ENCODE peak calls at places on chromosome 16, in seven cellular contexts. One of them, this sample, is unnamed.

GRCh38 chr16:49365711-49366509 is 7.7 kb upstream of the C16orf78 start:
- DNase-seq in ovary: no peak
- DNase-seq in HFF-Myc: no peak
- DNase-seq in cardiac fibroblast: no peak
- DNase-seq in mucosa of descending colon: no peak
- DNase-seq in endodermal cell: peak; percentile 7
- DNase-seq in Caco-2: no peak
- DNase-seq in this sample: peak; percentile 5

GRCh38 chr16:79901522-79901921 is 301.0 kb upstream of the MAF start:
- DNase-seq in ovary: no peak
- DNase-seq in HFF-Myc: no peak
- DNase-seq in cardiac fibroblast: no peak
- DNase-seq in mucosa of descending colon: no peak
- DNase-seq in endodermal cell: no peak
- DNase-seq in Caco-2: no peak
- DNase-seq in this sample: no peak

GRCh38 chr16:78402797-78403196 is 303.3 kb downstream of the WWOX start:
- DNase-seq in ovary: no peak
- DNase-seq in HFF-Myc: no peak
- DNase-seq in cardiac fibroblast: no peak
- DNase-seq in mucosa of descending colon: no peak
- DNase-seq in endodermal cell: no peak
- DNase-seq in Caco-2: no peak
- DNase-seq in this sample: no peak

GRCh38 chr16:83268164-83268563 is 539.6 kb upstream of the HSBP1 start:
- DNase-seq in ovary: no peak
- DNase-seq in HFF-Myc: no peak
- DNase-seq in cardiac fibroblast: no peak
- DNase-seq in mucosa of descending colon: no peak
- DNase-seq in endodermal cell: no peak
- DNase-seq in Caco-2: no peak
- DNase-seq in this sample: no peak

GRCh38 chr16:4316732-4317461 is 1.0 kb downstream of the GLIS2 start:
- DNase-seq in ovary: peak; percentile 62
- DNase-seq in HFF-Myc: no peak
- DNase-seq in cardiac fibroblast: peak; percentile 63
- DNase-seq in mucosa of descending colon: no peak
- DNase-seq in endodermal cell: no peak
- DNase-seq in Caco-2: no peak
- DNase-seq in this sample: peak; percentile 92

GRCh38 chr16:13795131-13795530 is 124.8 kb upstream of the ERCC4 start:
- DNase-seq in ovary: no peak
- DNase-seq in HFF-Myc: no peak
- DNase-seq in cardiac fibroblast: no peak
- DNase-seq in mucosa of descending colon: no peak
- DNase-seq in endodermal cell: no peak
- DNase-seq in Caco-2: no peak
- DNase-seq in this sample: no peak

GRCh38 chr16:31636433-31636832 is 108.7 kb downstream of the AHSP start:
- DNase-seq in ovary: no peak
- DNase-seq in HFF-Myc: no peak
- DNase-seq in cardiac fibroblast: no peak
- DNase-seq in mucosa of descending colon: no peak
- DNase-seq in endodermal cell: no peak
- DNase-seq in Caco-2: no peak
- DNase-seq in this sample: no peak

GRCh38 chr16:72105978-72106377 is 12.3 kb downstream of the DHX38 start:
- DNase-seq in ovary: no peak
- DNase-seq in HFF-Myc: no peak
- DNase-seq in cardiac fibroblast: no peak
- DNase-seq in mucosa of descending colon: no peak
- DNase-seq in endodermal cell: no peak
- DNase-seq in Caco-2: no peak
- DNase-seq in this sample: no peak

GRCh38 chr16:88943741-88944140 is 33.3 kb downstream of the CBFA2T3 start:
- DNase-seq in ovary: no peak
- DNase-seq in HFF-Myc: no peak
- DNase-seq in cardiac fibroblast: no peak
- DNase-seq in mucosa of descending colon: no peak
- DNase-seq in endodermal cell: no peak
- DNase-seq in Caco-2: no peak
- DNase-seq in this sample: no peak

GRCh38 chr16:84196101-84196500 is 5.1 kb downstream of the ADAD2 start:
- DNase-seq in ovary: no peak
- DNase-seq in HFF-Myc: no peak
- DNase-seq in cardiac fibroblast: no peak
- DNase-seq in mucosa of descending colon: no peak
- DNase-seq in endodermal cell: no peak
- DNase-seq in Caco-2: no peak
- DNase-seq in this sample: no peak

GRCh38 chr16:85391769-85392583 is 221.1 kb upstream of the GSE1 start:
- DNase-seq in ovary: no peak
- DNase-seq in HFF-Myc: no peak
- DNase-seq in cardiac fibroblast: no peak
- DNase-seq in mucosa of descending colon: peak; percentile 16
- DNase-seq in endodermal cell: no peak
- DNase-seq in Caco-2: peak; percentile 32
- DNase-seq in this sample: no peak

GRCh38 chr16:241866-242265 is 7.2 kb downstream of the FAM234A start:
- DNase-seq in ovary: no peak
- DNase-seq in HFF-Myc: no peak
- DNase-seq in cardiac fibroblast: no peak
- DNase-seq in mucosa of descending colon: no peak
- DNase-seq in endodermal cell: no peak
- DNase-seq in Caco-2: no peak
- DNase-seq in this sample: no peak

GRCh38 chr16:5885521-5885920 is 787.9 kb upstream of the EEF2KMT start:
- DNase-seq in ovary: no peak
- DNase-seq in HFF-Myc: no peak
- DNase-seq in cardiac fibroblast: no peak
- DNase-seq in mucosa of descending colon: no peak
- DNase-seq in endodermal cell: no peak
- DNase-seq in Caco-2: no peak
- DNase-seq in this sample: no peak

GRCh38 chr16:65180986-65181710 is 59.3 kb upstream of the CDH11 start:
- DNase-seq in ovary: peak; percentile 30
- DNase-seq in HFF-Myc: peak; percentile 19
- DNase-seq in cardiac fibroblast: peak; percentile 19
- DNase-seq in mucosa of descending colon: no peak
- DNase-seq in endodermal cell: no peak
- DNase-seq in Caco-2: no peak
- DNase-seq in this sample: no peak

GRCh38 chr16:86245895-86246294 is 264.4 kb upstream of the FOXF1 start:
- DNase-seq in ovary: no peak
- DNase-seq in HFF-Myc: no peak
- DNase-seq in cardiac fibroblast: no peak
- DNase-seq in mucosa of descending colon: peak; percentile 0
- DNase-seq in endodermal cell: no peak
- DNase-seq in Caco-2: no peak
- DNase-seq in this sample: peak; percentile 54

GRCh38 chr16:48014349-48015135 is 141.3 kb downstream of the ABCC12 start:
- DNase-seq in ovary: no peak
- DNase-seq in HFF-Myc: no peak
- DNase-seq in cardiac fibroblast: no peak
- DNase-seq in mucosa of descending colon: no peak
- DNase-seq in endodermal cell: peak; percentile 69
- DNase-seq in Caco-2: no peak
- DNase-seq in this sample: peak; percentile 56

GRCh38 chr16:11328172-11329079 is 16.8 kb upstream of the RMI2 start:
- DNase-seq in ovary: peak; percentile 93
- DNase-seq in HFF-Myc: peak; percentile 93
- DNase-seq in cardiac fibroblast: peak; percentile 97
- DNase-seq in mucosa of descending colon: peak; percentile 75
- DNase-seq in endodermal cell: peak; percentile 95
- DNase-seq in Caco-2: peak; percentile 73
- DNase-seq in this sample: no peak
- TF ChIP-seq CTCF in ovary: no peak
- TF ChIP-seq CTCF in HFF-Myc: no peak
- TF ChIP-seq CTCF in cardiac fibroblast: no peak
- TF ChIP-seq CTCF in mucosa of descending colon: no peak
- TF ChIP-seq CTCF in endodermal cell: no peak
- TF ChIP-seq CTCF in Caco-2: no peak
- TF ChIP-seq CTCF in this sample: no peak

DNA sequence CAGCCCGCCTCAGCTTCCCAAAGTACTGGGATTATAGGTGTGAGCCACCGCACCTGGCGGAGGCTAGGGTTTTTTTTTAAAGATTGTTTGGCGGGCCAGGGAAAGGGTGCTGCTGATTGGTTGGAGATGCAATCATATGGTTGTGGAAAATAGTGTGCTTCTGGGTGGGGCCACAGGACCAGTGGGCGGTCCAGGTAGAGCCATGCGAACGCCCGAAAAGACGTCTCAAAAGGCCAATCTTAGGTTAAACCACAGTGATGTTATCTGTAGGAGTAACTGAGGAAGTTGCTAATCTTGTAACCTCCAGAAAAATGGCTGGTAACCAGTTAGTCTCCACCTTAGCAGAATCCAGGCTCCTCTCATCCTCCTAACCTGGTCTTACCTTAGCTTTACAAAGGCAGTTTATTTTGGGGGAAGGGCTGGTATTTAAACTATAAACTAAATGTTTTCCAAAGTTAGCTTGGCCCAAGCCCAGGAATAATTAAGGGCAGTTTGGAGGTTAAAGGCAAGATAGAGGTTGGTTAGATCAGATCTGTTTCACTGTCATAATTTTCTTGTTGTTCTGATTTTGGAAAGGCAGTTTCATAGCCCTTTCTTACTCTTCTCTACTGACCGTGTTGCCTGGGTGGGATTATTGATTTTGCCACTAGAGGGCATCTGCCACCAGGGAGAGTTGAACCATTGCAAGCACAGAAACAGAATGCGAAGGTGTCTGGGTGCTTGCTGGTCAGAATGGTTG is 111.0 kb downstream of the PLCG2 start:
- DNase-seq in ovary: no peak
- DNase-seq in HFF-Myc: peak; percentile 31
- DNase-seq in cardiac fibroblast: peak; percentile 72
- DNase-seq in mucosa of descending colon: peak; percentile 76
- DNase-seq in endodermal cell: peak; percentile 92
- DNase-seq in Caco-2: peak; percentile 80
- DNase-seq in this sample: no peak
- TF ChIP-seq CTCF in ovary: no peak
- TF ChIP-seq CTCF in HFF-Myc: peak; percentile 94
- TF ChIP-seq CTCF in cardiac fibroblast: peak; percentile 90
- TF ChIP-seq CTCF in mucosa of descending colon: peak; percentile 79
- TF ChIP-seq CTCF in endodermal cell: peak; percentile 93
- TF ChIP-seq CTCF in Caco-2: peak; percentile 93
- TF ChIP-seq CTCF in this sample: peak; percentile 87

GRCh38 chr16:54062361-54063346 is 223.9 kb downstream of the IRX3 start:
- DNase-seq in ovary: no peak
- DNase-seq in HFF-Myc: no peak
- DNase-seq in cardiac fibroblast: no peak
- DNase-seq in mucosa of descending colon: no peak
- DNase-seq in endodermal cell: peak; percentile 86
- DNase-seq in Caco-2: peak; percentile 45
- DNase-seq in this sample: no peak
- TF ChIP-seq CTCF in ovary: no peak
- TF ChIP-seq CTCF in HFF-Myc: no peak
- TF ChIP-seq CTCF in cardiac fibroblast: peak; percentile 25
- TF ChIP-seq CTCF in mucosa of descending colon: no peak
- TF ChIP-seq CTCF in endodermal cell: peak; percentile 47
- TF ChIP-seq CTCF in Caco-2: no peak
- TF ChIP-seq CTCF in this sample: no peak

GRCh38 chr16:73503093-73503492 is 455.2 kb upstream of the ZFHX3 start:
- DNase-seq in ovary: no peak
- DNase-seq in HFF-Myc: no peak
- DNase-seq in cardiac fibroblast: no peak
- DNase-seq in mucosa of descending colon: no peak
- DNase-seq in endodermal cell: no peak
- DNase-seq in Caco-2: no peak
- DNase-seq in this sample: no peak
- TF ChIP-seq CTCF in ovary: no peak
- TF ChIP-seq CTCF in HFF-Myc: no peak
- TF ChIP-seq CTCF in cardiac fibroblast: no peak
- TF ChIP-seq CTCF in mucosa of descending colon: no peak
- TF ChIP-seq CTCF in endodermal cell: no peak
- TF ChIP-seq CTCF in Caco-2: no peak
- TF ChIP-seq CTCF in this sample: no peak

This sample was measured in osteocyte.